ENCODE peak calls at places on chromosome 12, in four cellular contexts. One of them, this sample, is unnamed.
A peak's percentile ranks its signal among the peaks of the same experiment; 100 is the strongest.

GRCh38 chr12:59268295-59268809 is 327.5 kb upstream of the SLC16A7 start:
- DNase-seq in breast epithelium: no peak
- DNase-seq in fibroblast of the aortic adventitia: no peak
- DNase-seq in mesothelial cell of epicardium: no peak
- DNase-seq in this sample: no peak

GRCh38 chr12:1435456-1435855 is 158.9 kb downstream of the FBXL14 start:
- DNase-seq in breast epithelium: no peak
- DNase-seq in fibroblast of the aortic adventitia: peak; percentile 39
- DNase-seq in mesothelial cell of epicardium: no peak
- DNase-seq in this sample: no peak

GRCh38 chr12:45051490-45052105 is 699 bp upstream of the DBX2 start:
- DNase-seq in breast epithelium: no peak
- DNase-seq in fibroblast of the aortic adventitia: peak; percentile 15
- DNase-seq in mesothelial cell of epicardium: no peak
- DNase-seq in this sample: no peak

GRCh38 chr12:14366211-14366762 is 805 bp downstream of the ATF7IP start:
- DNase-seq in breast epithelium: no peak
- DNase-seq in fibroblast of the aortic adventitia: no peak
- DNase-seq in mesothelial cell of epicardium: no peak
- DNase-seq in this sample: no peak

GRCh38 chr12:32502693-32503510 is 103.5 kb downstream of the FGD4 start:
- DNase-seq in breast epithelium: peak; percentile 34
- DNase-seq in fibroblast of the aortic adventitia: peak; percentile 80
- DNase-seq in mesothelial cell of epicardium: no peak
- DNase-seq in this sample: no peak

GRCh38 chr12:42774238-42774637 is 184.7 kb upstream of the PRICKLE1 start:
- DNase-seq in breast epithelium: no peak
- DNase-seq in fibroblast of the aortic adventitia: no peak
- DNase-seq in mesothelial cell of epicardium: no peak
- DNase-seq in this sample: no peak

GRCh38 chr12:21308785-21309184 is 25.9 kb downstream of the SLCO1A2 start:
- DNase-seq in breast epithelium: no peak
- DNase-seq in fibroblast of the aortic adventitia: no peak
- DNase-seq in mesothelial cell of epicardium: no peak
- DNase-seq in this sample: no peak

GRCh38 chr12:73374360-73374759 is 1102.2 kb downstream of the TRHDE start:
- DNase-seq in breast epithelium: no peak
- DNase-seq in fibroblast of the aortic adventitia: no peak
- DNase-seq in mesothelial cell of epicardium: no peak
- DNase-seq in this sample: no peak

GRCh38 chr12:42584539-42585174 is 4.9 kb downstream of the PRICKLE1 start:
- DNase-seq in breast epithelium: no peak
- DNase-seq in fibroblast of the aortic adventitia: peak; percentile 64
- DNase-seq in mesothelial cell of epicardium: no peak
- DNase-seq in this sample: no peak

GRCh38 chr12:70236990-70237389 is 6.2 kb upstream of the CNOT2 start:
- DNase-seq in breast epithelium: no peak
- DNase-seq in fibroblast of the aortic adventitia: no peak
- DNase-seq in mesothelial cell of epicardium: no peak
- DNase-seq in this sample: no peak

GRCh38 chr12:57027805-57028153 is 11.4 kb upstream of the TAC3 start:
- DNase-seq in breast epithelium: no peak
- DNase-seq in fibroblast of the aortic adventitia: no peak
- DNase-seq in mesothelial cell of epicardium: no peak
- DNase-seq in this sample: no peak

GRCh38 chr12:54586620-54587019 is 1.8 kb downstream of the PPP1R1A start:
- DNase-seq in breast epithelium: no peak
- DNase-seq in fibroblast of the aortic adventitia: no peak
- DNase-seq in mesothelial cell of epicardium: no peak
- DNase-seq in this sample: no peak

GRCh38 chr12:62621239-62621638 is 154.6 kb downstream of the MON2 start:
- DNase-seq in breast epithelium: no peak
- DNase-seq in fibroblast of the aortic adventitia: no peak
- DNase-seq in mesothelial cell of epicardium: no peak
- DNase-seq in this sample: no peak

GRCh38 chr12:104049278-104050257 is at the start of gene GLT8D2:
- DNase-seq in breast epithelium: peak; percentile 26
- DNase-seq in fibroblast of the aortic adventitia: peak; percentile 84
- DNase-seq in mesothelial cell of epicardium: peak; percentile 71
- DNase-seq in this sample: peak; percentile 42

GRCh38 chr12:91098942-91099341 is 12.4 kb downstream of the LUM start:
- DNase-seq in breast epithelium: no peak
- DNase-seq in fibroblast of the aortic adventitia: peak; percentile 93
- DNase-seq in mesothelial cell of epicardium: no peak
- DNase-seq in this sample: no peak

GRCh38 chr12:122199484-122200355 is 3.8 kb upstream of the B3GNT4 start:
- DNase-seq in breast epithelium: no peak
- DNase-seq in fibroblast of the aortic adventitia: no peak
- DNase-seq in mesothelial cell of epicardium: no peak
- DNase-seq in this sample: no peak

GRCh38 chr12:122201381-122201780 is 2.1 kb upstream of the B3GNT4 start:
- DNase-seq in breast epithelium: no peak
- DNase-seq in fibroblast of the aortic adventitia: no peak
- DNase-seq in mesothelial cell of epicardium: no peak
- DNase-seq in this sample: no peak

GRCh38 chr12:122202017-122202416 is 1.5 kb upstream of the B3GNT4 start:
- DNase-seq in breast epithelium: no peak
- DNase-seq in fibroblast of the aortic adventitia: no peak
- DNase-seq in mesothelial cell of epicardium: no peak
- DNase-seq in this sample: no peak

GRCh38 chr12:122203301-122203967 is at the start of gene B3GNT4:
- DNase-seq in breast epithelium: no peak
- DNase-seq in fibroblast of the aortic adventitia: peak; percentile 41
- DNase-seq in mesothelial cell of epicardium: peak; percentile 67
- DNase-seq in this sample: peak; percentile 45

GRCh38 chr12:122200541-122201175 is 2.9 kb upstream of the B3GNT4 start:
- DNase-seq in breast epithelium: no peak
- DNase-seq in fibroblast of the aortic adventitia: no peak
- DNase-seq in mesothelial cell of epicardium: no peak
- DNase-seq in this sample: peak; percentile 40
- TF ChIP-seq CTCF in breast epithelium: no peak
- TF ChIP-seq CTCF in fibroblast of the aortic adventitia: no peak
- TF ChIP-seq CTCF in mesothelial cell of epicardium: no peak
- TF ChIP-seq CTCF in this sample: peak; percentile 31

DNA sequence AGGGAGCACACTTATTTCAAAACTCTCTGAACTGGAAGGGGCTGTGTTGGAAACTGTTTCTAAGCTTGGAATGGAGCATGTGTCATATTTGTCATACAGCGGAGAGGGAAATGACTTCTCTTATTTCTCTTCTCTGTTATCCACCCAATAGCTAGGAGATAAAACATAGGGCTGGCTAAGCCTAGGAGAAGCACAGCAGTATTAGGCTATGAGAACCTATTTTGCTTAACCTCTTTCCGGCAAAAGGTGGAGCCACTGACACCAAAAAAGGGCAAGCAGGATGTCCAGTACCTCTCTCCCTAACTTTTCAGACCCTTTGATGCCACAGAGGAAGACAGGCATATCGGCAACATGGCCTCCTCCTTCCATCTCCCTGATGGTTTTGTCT is 148.3 kb downstream of the CRADD start:
- DNase-seq in breast epithelium: no peak
- DNase-seq in fibroblast of the aortic adventitia: peak; percentile 56
- DNase-seq in mesothelial cell of epicardium: no peak
- DNase-seq in this sample: no peak
- TF ChIP-seq CTCF in breast epithelium: no peak
- TF ChIP-seq CTCF in fibroblast of the aortic adventitia: peak; percentile 12
- TF ChIP-seq CTCF in mesothelial cell of epicardium: no peak
- TF ChIP-seq CTCF in this sample: no peak

DNA sequence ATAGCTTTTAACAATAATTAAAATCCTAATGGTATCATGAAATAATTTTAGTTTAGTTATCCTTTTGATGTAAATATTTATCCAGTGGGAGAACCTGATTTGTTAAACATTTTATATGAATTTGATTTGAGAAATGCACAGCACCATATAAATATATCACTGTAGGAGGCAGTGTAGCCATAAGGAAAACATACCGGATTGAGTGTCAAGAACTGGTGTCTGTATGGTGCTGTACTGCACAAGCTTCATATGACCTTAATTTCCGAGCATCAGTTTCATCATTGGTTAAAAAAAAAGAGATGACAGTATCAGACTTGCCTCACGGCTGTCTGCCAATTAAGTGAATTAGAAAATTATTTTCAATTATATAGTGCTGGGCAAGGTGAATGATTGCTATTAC is 72.0 kb downstream of the TMTC2 start:
- DNase-seq in breast epithelium: no peak
- DNase-seq in fibroblast of the aortic adventitia: no peak
- DNase-seq in mesothelial cell of epicardium: no peak
- DNase-seq in this sample: no peak
- TF ChIP-seq CTCF in breast epithelium: no peak
- TF ChIP-seq CTCF in fibroblast of the aortic adventitia: no peak
- TF ChIP-seq CTCF in mesothelial cell of epicardium: no peak
- TF ChIP-seq CTCF in this sample: no peak

GRCh38 chr12:119868992-119869391 is 8.1 kb downstream of the CIT start:
- DNase-seq in breast epithelium: no peak
- DNase-seq in fibroblast of the aortic adventitia: peak; percentile 21
- DNase-seq in mesothelial cell of epicardium: no peak
- DNase-seq in this sample: no peak

GRCh38 chr12:119870462-119870861 is 6.7 kb downstream of the CIT start:
- DNase-seq in breast epithelium: no peak
- DNase-seq in fibroblast of the aortic adventitia: peak; percentile 63
- DNase-seq in mesothelial cell of epicardium: no peak
- DNase-seq in this sample: no peak

GRCh38 chr12:119864591-119864990 is 12.5 kb downstream of the CIT start:
- DNase-seq in breast epithelium: no peak
- DNase-seq in fibroblast of the aortic adventitia: no peak
- DNase-seq in mesothelial cell of epicardium: no peak
- DNase-seq in this sample: no peak

GRCh38 chr12:119869720-119870119 is 7.4 kb downstream of the CIT start:
- DNase-seq in breast epithelium: no peak
- DNase-seq in fibroblast of the aortic adventitia: peak; percentile 95
- DNase-seq in mesothelial cell of epicardium: no peak
- DNase-seq in this sample: no peak
- TF ChIP-seq CTCF in breast epithelium: no peak
- TF ChIP-seq CTCF in fibroblast of the aortic adventitia: no peak
- TF ChIP-seq CTCF in mesothelial cell of epicardium: no peak
- TF ChIP-seq CTCF in this sample: no peak

DNA sequence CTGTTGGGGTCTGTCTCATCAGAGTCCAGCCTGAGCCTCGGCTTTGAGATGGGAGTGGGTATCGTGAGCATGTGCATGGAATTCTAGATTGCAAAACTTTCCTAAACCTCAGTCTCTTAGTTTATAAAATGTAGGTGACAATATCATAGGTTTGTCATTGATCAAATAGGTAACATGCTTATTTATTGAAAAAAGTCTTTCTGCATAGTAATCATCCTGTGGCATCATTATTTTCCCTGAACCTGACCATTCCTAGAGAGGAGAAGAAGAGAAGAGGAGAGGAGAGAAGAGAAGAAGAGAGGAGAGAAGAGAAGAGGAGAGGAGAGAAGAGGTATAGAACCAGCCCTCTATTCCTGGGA is 4.1 kb downstream of the SMIM41 start:
- DNase-seq in breast epithelium: no peak
- DNase-seq in fibroblast of the aortic adventitia: no peak
- DNase-seq in mesothelial cell of epicardium: no peak
- DNase-seq in this sample: no peak
- TF ChIP-seq CTCF in breast epithelium: no peak
- TF ChIP-seq CTCF in fibroblast of the aortic adventitia: no peak
- TF ChIP-seq CTCF in mesothelial cell of epicardium: no peak
- TF ChIP-seq CTCF in this sample: no peak

GRCh38 chr12:78118036-78118435 is 287.3 kb downstream of the NAV3 start:
- DNase-seq in breast epithelium: no peak
- DNase-seq in fibroblast of the aortic adventitia: no peak
- DNase-seq in mesothelial cell of epicardium: no peak
- DNase-seq in this sample: no peak
- TF ChIP-seq CTCF in breast epithelium: no peak
- TF ChIP-seq CTCF in fibroblast of the aortic adventitia: no peak
- TF ChIP-seq CTCF in mesothelial cell of epicardium: no peak
- TF ChIP-seq CTCF in this sample: no peak

DNA sequence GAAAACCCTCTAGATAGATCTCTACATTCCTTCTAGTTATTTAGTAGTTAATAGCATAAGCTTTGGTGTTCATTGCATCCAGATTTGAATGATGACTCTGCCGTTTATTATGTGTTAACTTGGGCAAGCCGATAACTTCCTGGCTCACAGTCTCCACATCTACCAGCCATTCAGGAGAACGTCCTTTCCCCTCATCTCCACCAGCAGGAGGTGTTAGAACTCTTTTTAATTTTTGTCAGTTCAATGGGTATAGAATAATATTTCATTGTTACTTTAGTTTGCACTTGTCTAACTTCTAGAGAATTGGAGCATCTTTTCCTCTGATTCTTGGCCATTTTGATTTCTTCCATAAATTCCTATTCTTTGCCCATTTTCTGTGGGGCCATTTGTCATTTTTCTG is 30.0 kb upstream of the WSCD2 start:
- DNase-seq in breast epithelium: no peak
- DNase-seq in fibroblast of the aortic adventitia: no peak
- DNase-seq in mesothelial cell of epicardium: no peak
- DNase-seq in this sample: no peak
- TF ChIP-seq CTCF in breast epithelium: no peak
- TF ChIP-seq CTCF in fibroblast of the aortic adventitia: no peak
- TF ChIP-seq CTCF in mesothelial cell of epicardium: no peak
- TF ChIP-seq CTCF in this sample: no peak

GRCh38 chr12:65609359-65609771 is 214.9 kb upstream of the HMGA2 start:
- DNase-seq in breast epithelium: no peak
- DNase-seq in fibroblast of the aortic adventitia: peak; percentile 90
- DNase-seq in mesothelial cell of epicardium: no peak
- DNase-seq in this sample: no peak
- TF ChIP-seq CTCF in breast epithelium: no peak
- TF ChIP-seq CTCF in fibroblast of the aortic adventitia: no peak
- TF ChIP-seq CTCF in mesothelial cell of epicardium: no peak
- TF ChIP-seq CTCF in this sample: no peak

DNA sequence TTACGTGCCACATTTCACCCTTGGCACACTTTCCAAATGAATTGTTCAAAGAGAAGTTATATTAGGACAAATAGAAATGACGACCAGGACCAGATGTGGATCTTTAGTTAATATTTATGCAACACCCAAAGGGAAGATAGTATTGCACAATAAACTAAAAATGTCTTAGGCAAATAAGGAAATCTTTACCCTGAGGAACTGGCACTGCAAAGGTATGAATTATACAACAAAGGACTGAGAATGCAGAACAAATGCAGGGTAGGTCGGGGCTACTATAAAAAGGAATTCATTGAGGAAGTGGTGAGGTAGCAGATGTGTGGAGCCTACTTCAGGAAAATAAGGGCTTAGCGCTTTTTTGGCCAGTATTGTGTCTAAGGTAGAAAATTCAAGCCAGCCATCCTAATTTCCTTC is 3.9 kb upstream of the TMTC2 start:
- DNase-seq in breast epithelium: no peak
- DNase-seq in fibroblast of the aortic adventitia: peak; percentile 11
- DNase-seq in mesothelial cell of epicardium: no peak
- DNase-seq in this sample: no peak
- TF ChIP-seq CTCF in breast epithelium: no peak
- TF ChIP-seq CTCF in fibroblast of the aortic adventitia: no peak
- TF ChIP-seq CTCF in mesothelial cell of epicardium: no peak
- TF ChIP-seq CTCF in this sample: no peak